ENCODE peak calls at places on chromosomes 16 and 17, in five cellular contexts. K, E, I, D and M are unnamed samples.
A peak's percentile ranks its signal among the peaks of the same experiment; 100 is the strongest.

GRCh38 chr16:58123896-58124600 is 5.1 kb downstream of the CFAP20 start:
- DNase-seq in E (no peak), I (no peak), D (no peak), K (no peak), M (no peak)

GRCh38 chr17:82544431-82545070 is 25.0 kb downstream of the FOXK2 start:
- DNase-seq in E (peak; percentile 74), D (no peak), I (no peak), K (peak; percentile 53), M (no peak)

GRCh38 chr16:29663020-29663828 is at the start of gene SPN:
- DNase-seq in I (no peak), K (no peak), E (no peak), D (no peak), M (no peak)

GRCh38 chr17:30590086-30590485 is 112.9 kb downstream of the GOSR1 start:
- DNase-seq in I (peak; percentile 32), E (no peak), D (no peak), K (no peak), M (no peak)

GRCh38 chr16:19936431-19936830 is 51.8 kb upstream of the GPRC5B start:
- DNase-seq in K (no peak), E (no peak), D (no peak), I (no peak), M (no peak)

GRCh38 chr17:37826497-37827115 is 81.7 kb upstream of the HNF1B start:
- DNase-seq in K (no peak), E (no peak), D (no peak), I (peak; percentile 24), M (no peak)

GRCh38 chr16:77213542-77214108 is 14.4 kb downstream of the SYCE1L start:
- DNase-seq in I (peak; percentile 97), D (peak; percentile 82), K (no peak), E (peak; percentile 47), M (peak; percentile 69)

GRCh38 chr16:31147574-31147973 is 2.3 kb downstream of the PRSS36 start:
- DNase-seq in D (no peak), K (no peak), I (no peak), E (no peak), M (no peak)

GRCh38 chr17:5552841-5553240 is 31.5 kb downstream of the NLRP1 start:
- DNase-seq in I (no peak), K (no peak), D (no peak), E (no peak), M (no peak)

GRCh38 chr17:28727727-28728363 is 743 bp upstream of the NEK8 start:
- DNase-seq in I (peak; percentile 51), K (peak; percentile 41), D (peak; percentile 68), E (peak; percentile 37), M (no peak)

GRCh38 chr16:19666451-19666850 is 51.6 kb downstream of the KNOP1 start:
- DNase-seq in E (peak; percentile 49), K (no peak), D (no peak), I (no peak), M (no peak)

GRCh38 chr16:87416826-87417471 is 24.8 kb downstream of the MAP1LC3B start:
- DNase-seq in K (no peak), D (no peak), I (peak; percentile 46), E (no peak), M (no peak)

GRCh38 chr16:68076560-68076959 is 8.6 kb upstream of the NFATC3 start:
- DNase-seq in E (no peak), I (no peak), K (no peak), D (no peak), M (no peak)

GRCh38 chr16:68470461-68471150 is 22.3 kb upstream of the SMPD3 start:
- DNase-seq in I (no peak), K (peak; percentile 31), E (peak; percentile 57), D (no peak), M (peak; percentile 62)

GRCh38 chr17:18253187-18253884 is 5.2 kb downstream of the FLII start:
- DNase-seq in D (no peak), E (no peak), K (no peak), I (no peak), M (no peak)

GRCh38 chr16:86590501-86591144 is 12.3 kb downstream of the FOXL1 start:
- DNase-seq in K (no peak), D (peak; percentile 93), I (peak; percentile 98), E (no peak), M (no peak)

GRCh38 chr17:75707096-75707720 is 14.1 kb upstream of the ITGB4 start:
- DNase-seq in K (peak; percentile 39), I (peak; percentile 75), E (peak; percentile 62), D (peak; percentile 91), M (peak; percentile 62)

GRCh38 chr17:62763891-62764600 is 44.1 kb downstream of the MARCHF10 start:
- DNase-seq in D (no peak), K (no peak), E (no peak), I (no peak), M (no peak)

DNA sequence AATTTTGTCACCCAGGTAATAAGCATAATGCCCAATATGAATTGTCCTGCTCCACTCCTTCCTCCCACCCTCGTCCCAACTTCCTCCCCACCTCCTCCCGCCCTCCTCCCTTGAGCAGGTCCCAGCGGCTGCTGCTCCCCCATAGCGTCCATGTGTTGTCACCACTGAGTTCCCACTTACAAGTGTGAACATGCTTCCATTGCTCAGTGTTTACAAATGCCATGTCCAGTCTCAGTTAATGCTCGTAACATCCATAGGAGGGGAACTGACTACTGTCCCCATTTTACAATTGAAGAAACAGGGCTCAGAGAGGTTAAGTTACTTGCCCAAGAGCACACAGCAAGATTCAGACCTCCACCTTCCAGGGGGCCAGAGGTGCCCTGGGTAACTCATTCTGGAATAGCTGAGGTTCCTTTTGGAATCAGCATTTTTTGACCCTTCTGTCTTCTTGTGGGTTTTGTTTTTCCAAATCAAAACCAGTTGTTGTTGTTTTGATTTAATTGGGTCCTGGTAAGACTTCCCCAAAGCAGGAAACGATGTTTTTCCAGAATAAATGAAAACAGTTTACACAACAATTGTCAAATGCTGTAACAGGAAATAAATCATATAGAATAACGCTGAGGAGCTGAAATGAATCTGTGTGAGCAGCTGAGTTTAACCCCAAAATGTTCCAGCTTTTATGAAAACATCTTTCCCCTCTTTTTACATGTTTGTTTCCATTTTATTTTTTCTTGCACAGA is 74.0 kb downstream of the ZDHHC7 start:
- DNase-seq in K (no peak), D (no peak), E (no peak), I (no peak), M (no peak)
- H3K27ac ChIP-seq in K (no peak overlapping the region), D (no peak overlapping the region), E (no peak overlapping the region), I (no peak overlapping the region), M (no peak overlapping the region)

DNA sequence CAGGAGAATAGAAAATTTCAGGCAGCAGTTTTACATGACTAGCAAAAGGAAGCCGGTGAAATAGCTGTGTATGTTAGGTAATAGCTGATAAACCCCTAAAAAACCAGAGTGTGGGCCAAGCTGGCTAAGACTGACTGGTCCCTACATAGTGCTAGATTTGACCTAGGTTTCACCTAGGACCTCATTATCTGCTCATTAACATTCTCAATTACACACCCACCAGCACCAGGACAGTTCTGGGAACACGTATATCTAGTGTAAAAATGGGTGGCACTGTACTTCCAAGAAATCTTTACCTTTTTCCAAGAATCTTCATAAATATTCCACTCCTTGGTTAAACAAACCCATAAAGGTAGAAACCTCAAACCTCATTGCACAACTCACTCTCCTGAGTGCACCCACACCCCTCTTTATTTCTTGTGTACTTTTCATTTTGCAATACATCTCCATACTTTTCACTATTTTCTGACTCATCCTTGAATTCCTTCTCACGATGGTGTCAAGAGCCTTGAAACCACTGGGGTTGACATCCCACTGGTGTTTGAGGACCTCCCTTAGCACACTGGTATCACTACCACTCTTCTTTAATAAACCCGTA is 262.7 kb upstream of the KCNJ16 start:
- DNase-seq in I (peak; percentile 10), K (no peak), D (no peak), E (no peak), M (no peak)
- H3K36me3 ChIP-seq in I (no peaks in the 10 kb centered on the region), K (no peaks in the 10 kb centered on the region), D (no peaks in the 10 kb centered on the region), E (no peaks in the 10 kb centered on the region), M (no peaks in the 10 kb centered on the region)

DNA sequence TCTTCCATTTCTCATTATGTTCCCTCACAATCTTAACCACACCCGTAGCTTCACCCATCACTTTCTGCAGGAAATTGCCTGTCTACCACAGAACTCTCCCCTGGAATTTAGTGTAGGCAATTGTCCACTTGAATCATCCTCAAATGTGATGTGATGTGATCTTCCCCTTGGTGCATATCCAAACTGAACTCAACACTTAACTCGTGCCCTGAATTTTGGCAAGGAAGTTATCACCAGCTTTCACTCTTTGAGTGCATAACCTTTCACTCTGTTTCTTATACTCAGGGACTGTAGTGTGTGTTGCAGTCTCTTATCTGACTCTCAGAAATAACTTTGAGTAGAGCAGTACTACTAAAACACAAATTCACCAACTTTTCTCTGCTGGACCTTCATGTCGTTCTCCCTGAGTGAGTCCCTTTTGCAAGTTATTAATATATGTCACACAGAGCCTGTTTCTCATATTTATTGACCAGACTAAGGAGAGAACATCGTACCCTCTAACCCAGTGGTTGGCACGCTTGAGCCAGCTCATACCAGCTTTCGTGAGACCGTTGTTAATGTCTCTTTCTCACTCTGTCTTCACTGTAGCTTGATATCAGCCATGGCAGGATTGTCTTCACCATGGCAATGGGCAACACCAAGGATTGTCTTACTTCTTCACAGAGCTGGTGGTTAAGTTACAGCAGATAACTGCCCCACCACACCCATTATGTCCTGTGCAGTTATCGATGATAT is 558.9 kb upstream of the HSBP1 start:
- DNase-seq in D (no peak), K (no peak), E (peak; percentile 35), I (peak; percentile 7), M (no peak)
- H3K27ac ChIP-seq in D (no peak overlapping the region), K (no peak overlapping the region), E (no peak overlapping the region), I (no peak overlapping the region), M (peak overlapping the region; percentile 66)

GRCh38 chr17:78585231-78585630 is 8.0 kb upstream of the DNAH17 start:
- DNase-seq in I (no peak), D (no peak), E (no peak), K (no peak), M (no peak)
- H3K36me3 ChIP-seq in I (no peaks in the 10 kb centered on the region), D (no peaks in the 10 kb centered on the region), E (no peaks in the 10 kb centered on the region), K (no peaks in the 10 kb centered on the region), M (no peaks in the 10 kb centered on the region)

DNA sequence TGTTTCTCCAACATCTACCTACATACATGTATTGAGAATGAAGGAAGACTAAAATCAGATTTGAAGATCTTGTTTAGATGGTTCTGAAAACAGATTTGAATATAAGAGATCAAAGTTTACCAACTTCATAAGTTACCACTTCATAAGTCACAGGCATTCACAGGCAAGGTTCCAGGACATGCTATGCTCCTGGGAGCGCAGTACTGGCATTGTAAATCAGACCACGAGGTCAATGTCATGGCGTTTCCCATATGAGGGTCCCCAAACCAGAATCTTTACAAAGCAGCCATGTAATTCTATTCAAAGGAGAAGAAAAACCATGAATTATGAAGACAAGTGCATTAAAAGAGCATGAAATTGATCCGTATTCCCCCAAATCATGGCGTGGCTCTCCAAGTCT is 3.0 kb downstream of the CDH11 start:
- DNase-seq in E (no peak), K (no peak), I (peak; percentile 37), D (no peak), M (no peak)
- H3K27ac ChIP-seq in E (no peak overlapping the region), K (no peak overlapping the region), I (no peak overlapping the region), D (no peak overlapping the region), M (no peak overlapping the region)

GRCh38 chr16:89730610-89731234 is 9.4 kb downstream of the ZNF276 start:
- DNase-seq in I (no peak), K (no peak), D (no peak), E (no peak), M (no peak)

GRCh38 chr16:89732142-89732917 is 11.0 kb downstream of the ZNF276 start:
- DNase-seq in E (no peak), D (no peak), I (no peak), K (no peak), M (no peak)

GRCh38 chr16:89729293-89729692 is 8.0 kb downstream of the ZNF276 start:
- DNase-seq in K (no peak), E (no peak), I (no peak), D (no peak), M (no peak)

GRCh38 chr16:89727406-89728120 is 6.2 kb downstream of the ZNF276 start:
- DNase-seq in I (no peak), D (no peak), E (no peak), K (no peak), M (no peak)

GRCh38 chr16:89729863-89730574 is 8.7 kb downstream of the ZNF276 start:
- DNase-seq in D (no peak), K (no peak), I (no peak), E (peak; percentile 43), M (no peak)
- H3K36me3 ChIP-seq in D (peaks cover 91% of the 10 kb centered on the region), K (peaks cover 95% of the 10 kb centered on the region), I (peaks cover 44% of the 10 kb centered on the region), E (peaks cover 4% of the 10 kb centered on the region), M (peaks cover 94% of the 10 kb centered on the region)